ENCODE peak calls at places on chromosomes 6 and 20, in nine cellular contexts. X is gastrocnemius medialis, P is aorta, I is WERI-Rb-1, T is lower lobe of right lung, Q is transverse colon, G is small intestine, C is lung, W is tibial nerve. S is an unnamed sample. For H3K9me3, the result is how much of the 10 kb centered on the place peaks cover.

GRCh38 chr20:44959082-44959895 is 908 bp downstream of the TOMM34 start:
- DNase-seq in C (no peak), T (no peak), G (no peak), W (peak), Q (peak), I (peak), P (no peak), X (no peak), S (no peak)

GRCh38 chr20:11917663-11918062 is at the start of gene BTBD3:
- DNase-seq in T (peak), I (peak), Q (peak), P (peak), G (peak), C (peak), W (no peak), X (peak), S (peak)

GRCh38 chr20:49591217-49591865 is 23.4 kb upstream of the PTGIS start:
- DNase-seq in G (peak), Q (no peak), X (no peak), I (no peak), P (no peak), C (no peak), T (no peak), W (no peak), S (no peak)

GRCh38 chr20:62302341-62303048 is at the start of gene ADRM1:
- DNase-seq in I (peak), W (peak), T (peak), Q (peak), X (peak), G (peak), C (peak), P (peak), S (peak)

GRCh38 chr6:154478021-154478651 is 32.3 kb downstream of the CNKSR3 start:
- DNase-seq in X (no peak), C (peak), P (peak), W (no peak), I (no peak), T (peak), Q (no peak), G (no peak), S (peak)

GRCh38 chr20:64246616-64247311 is 8.8 kb upstream of the PCMTD2 start:
- DNase-seq in Q (no peak), P (no peak), T (no peak), X (no peak), I (no peak), G (no peak), W (no peak), C (no peak), S (peak)

GRCh38 chr6:119163006-119163405 is 84.5 kb upstream of the FAM184A start:
- DNase-seq in Q (no peak), W (no peak), I (no peak), X (no peak), P (no peak), G (no peak), C (no peak), T (no peak), S (no peak)

GRCh38 chr20:45115386-45115774 is 406 bp upstream of the WFDC5 start:
- DNase-seq in Q (no peak), P (no peak), X (no peak), C (peak), T (no peak), I (no peak), W (no peak), G (no peak), S (no peak)

GRCh38 chr6:147553099-147553498 is 44.6 kb downstream of the SAMD5 start:
- DNase-seq in P (no peak), X (no peak), G (peak), I (no peak), T (no peak), C (no peak), W (no peak), Q (no peak), S (no peak)

GRCh38 chr20:52937701-52938100 is 34.5 kb upstream of the TSHZ2 start:
- DNase-seq in W (no peak), Q (no peak), X (no peak), C (no peak), I (peak), P (no peak), T (no peak), G (no peak), S (no peak)

GRCh38 chr6:147287869-147288271 is 83.7 kb downstream of the STXBP5 start:
- DNase-seq in W (no peak), P (no peak), Q (no peak), G (no peak), T (no peak), X (no peak), C (no peak), I (no peak), S (no peak)

GRCh38 chr20:33387177-33387576 is 14.1 kb downstream of the CDK5RAP1 start:
- DNase-seq in T (no peak), W (no peak), Q (no peak), I (no peak), G (no peak), P (no peak), C (no peak), X (no peak), S (no peak)

GRCh38 chr6:27795697-27796494 is 116.3 kb downstream of the OR2B2 start:
- DNase-seq in Q (no peak), I (peak), C (peak), X (no peak), P (no peak), W (peak), G (peak), T (no peak), S (no peak)

GRCh38 chr20:32830437-32830836 is 10.7 kb downstream of the MAPRE1 start:
- DNase-seq in P (no peak), W (peak), G (peak), C (peak), T (no peak), Q (peak), I (no peak), X (peak), S (no peak)

GRCh38 chr6:129638055-129639019 is 71.6 kb downstream of the ARHGAP18 start:
- DNase-seq in G (no peak), I (no peak), Q (no peak), W (no peak), C (no peak), T (no peak), P (no peak), X (no peak), S (no peak)

GRCh38 chr6:149164199-149164745 is 153.2 kb upstream of the TAB2 start:
- DNase-seq in Q (no peak), G (no peak), P (no peak), I (no peak), X (no peak), T (no peak), C (no peak), W (no peak), S (no peak)

GRCh38 chr6:65398851-65399250 is 308.2 kb downstream of the EYS start:
- DNase-seq in X (no peak), I (no peak), Q (no peak), W (no peak), P (no peak), G (no peak), T (no peak), C (no peak), S (no peak)

GRCh38 chr20:63969851-63970713 is at the start of gene ZNF512B:
- DNase-seq in I (peak), G (no peak), P (peak), Q (peak), C (peak), T (no peak), W (no peak), X (no peak), S (peak)

GRCh38 chr20:40961686-40962640 is 66.7 kb upstream of the TOP1 start:
- DNase-seq in C (no peak), X (no peak), I (no peak), T (no peak), G (no peak), W (no peak), P (no peak), Q (no peak), S (peak)

GRCh38 chr6:11711644-11711993 is 67.0 kb downstream of the ADTRP start:
- DNase-seq in P (no peak), X (no peak), Q (no peak), W (no peak), C (no peak), I (no peak), T (no peak), G (no peak), S (no peak)

GRCh38 chr6:118722820-118723526 is 71.6 kb upstream of the CEP85L start:
- DNase-seq in T (no peak), X (no peak), P (no peak), W (no peak), C (no peak), I (no peak), G (no peak), Q (no peak), S (no peak)

GRCh38 chr20:50817776-50818172 is 22.9 kb downstream of the BCAS4 start:
- DNase-seq in C (no peak), T (no peak), G (no peak), Q (no peak), W (no peak), X (no peak), I (no peak), P (no peak), S (no peak)

GRCh38 chr20:11379257-11380011 is 538.3 kb upstream of the BTBD3 start:
- DNase-seq in C (no peak), G (no peak), W (no peak), T (no peak), I (peak), X (no peak), Q (no peak), P (no peak), S (no peak)

GRCh38 chr20:58649288-58650180 is 1.5 kb upstream of the STX16 start:
- DNase-seq in I (no peak), C (no peak), P (no peak), G (peak), Q (peak), X (no peak), T (peak), W (no peak), S (peak)

GRCh38 chr20:54339093-54339492 is 131.2 kb downstream of the PFDN4 start:
- DNase-seq in G (no peak), P (no peak), T (no peak), X (no peak), C (no peak), Q (no peak), I (no peak), W (no peak), S (no peak)

GRCh38 chr6:1611572-1612385 is 2.1 kb downstream of the FOXC1 start:
- DNase-seq in Q (no peak), G (no peak), I (no peak), C (no peak), P (no peak), T (no peak), W (no peak), X (no peak), S (no peak)

GRCh38 chr20:23034721-23035671 is at the start of gene SSTR4:
- DNase-seq in Q (no peak), T (no peak), C (no peak), P (no peak), X (no peak), I (no peak), G (no peak), W (no peak), S (no peak)

GRCh38 chr6:11425431-11425871 is 112.1 kb upstream of the TMEM170B start:
- DNase-seq in W (no peak), I (no peak), X (no peak), Q (no peak), C (no peak), T (no peak), P (no peak), G (no peak), S (no peak)

GRCh38 chr6:116500969-116501433 is 10.4 kb upstream of the CALHM5 start:
- DNase-seq in X (no peak), I (no peak), T (no peak), P (no peak), G (no peak), C (no peak), W (no peak), Q (no peak), S (no peak)

GRCh38 chr6:33297406-33297955 is 1.3 kb downstream of the RGL2 start:
- DNase-seq in X (no peak), G (peak), Q (peak), I (peak), P (no peak), C (peak), T (peak), W (no peak), S (peak)

GRCh38 chr6:10297825-10298224 is 117.0 kb downstream of the TFAP2A start:
- DNase-seq in G (no peak), P (no peak), X (no peak), W (no peak), C (no peak), T (no peak), I (no peak), Q (no peak), S (no peak)

GRCh38 chr20:61965606-61966491 is 99.8 kb downstream of the TAF4 start:
- DNase-seq in T (no peak), Q (no peak), X (no peak), C (no peak), G (no peak), P (no peak), W (no peak), I (peak), S (no peak)

GRCh38 chr6:96522469-96523009 is 933 bp downstream of the UFL1 start:
- DNase-seq in Q (no peak), G (peak), T (no peak), X (no peak), C (no peak), I (no peak), P (no peak), W (no peak), S (no peak)

GRCh38 chr6:153117986-153118886 is 12.8 kb downstream of the RGS17 start:
- DNase-seq in T (no peak), P (no peak), Q (no peak), I (no peak), W (no peak), X (no peak), G (no peak), C (no peak), S (no peak)

GRCh38 chr20:36310215-36310981 is 4.3 kb downstream of the DLGAP4 start:
- DNase-seq in W (no peak), C (no peak), X (no peak), P (no peak), T (no peak), I (no peak), G (no peak), Q (no peak), S (no peak)

GRCh38 chr6:43493833-43494232 is 16.3 kb downstream of the LRRC73 start:
- DNase-seq in Q (no peak), P (no peak), C (no peak), T (no peak), X (no peak), W (no peak), G (peak), I (no peak), S (no peak)

DNA sequence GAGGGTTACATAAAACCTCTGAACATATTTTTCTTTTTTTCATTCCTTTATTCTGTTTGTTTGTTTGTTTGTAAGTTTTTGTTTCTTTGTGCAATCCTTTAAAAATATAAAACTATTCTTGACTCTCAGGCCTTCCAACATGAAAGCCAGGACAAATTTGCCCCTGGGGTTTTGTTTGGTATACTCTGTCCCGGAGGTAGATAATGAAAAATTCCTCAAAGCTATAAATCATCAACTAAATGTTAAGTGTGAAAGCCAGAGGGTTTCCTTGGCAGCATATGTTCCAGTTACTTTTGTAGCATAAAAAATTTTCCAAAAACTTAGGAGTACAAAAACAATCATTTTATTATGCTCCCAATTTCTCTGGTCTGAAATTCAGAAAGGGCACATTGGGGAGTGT is 1084.3 kb upstream of the GJE1 start:
- DNase-seq in W (no peak), I (no peak), G (no peak), Q (no peak), X (no peak), C (no peak), T (no peak), P (no peak), S (no peak)
- H3K9me3 ChIP-seq in W (under half), I (under half), G (under half), Q (under half), X (under half), C (under half), T (under half), P (under half), S (under half)

GRCh38 chr20:1457992-1458391 is 8.7 kb downstream of the NSFL1C start:
- DNase-seq in I (no peak), Q (no peak), W (no peak), C (no peak), P (no peak), X (no peak), G (no peak), T (no peak), S (no peak)
- H3K9me3 ChIP-seq in I (under half), Q (under half), W (under half), C (under half), P (under half), X (under half), G (under half), T (under half), S (under half)

GRCh38 chr6:30282522-30282921 is 44.2 kb upstream of the TRIM39 start:
- DNase-seq in G (no peak), C (no peak), W (no peak), T (no peak), Q (no peak), X (no peak), P (no peak), I (no peak), S (no peak)

GRCh38 chr6:30283761-30284160 is 43.0 kb upstream of the TRIM39 start:
- DNase-seq in X (no peak), P (no peak), Q (no peak), W (no peak), G (no peak), C (no peak), T (no peak), I (no peak), S (no peak)

GRCh38 chr6:30287139-30287538 is 39.6 kb upstream of the TRIM39 start:
- DNase-seq in G (no peak), T (no peak), W (no peak), I (no peak), P (no peak), Q (no peak), X (no peak), C (no peak), S (no peak)
- H3K9me3 ChIP-seq in G (under half), T (under half), W (under half), I (half or more), P (under half), Q (under half), X (under half), C (under half), S (under half)

GRCh38 chr6:36576573-36576972 is 17.6 kb upstream of the SRSF3 start:
- DNase-seq in Q (no peak), C (no peak), G (no peak), X (no peak), W (no peak), T (no peak), I (no peak), P (no peak), S (no peak)
- H3K9me3 ChIP-seq in Q (under half), C (under half), G (under half), X (under half), W (under half), T (under half), I (under half), P (under half), S (under half)

GRCh38 chr20:9912290-9912689 is 73.4 kb upstream of the PAK5 start:
- DNase-seq in T (no peak), C (no peak), X (no peak), P (no peak), G (no peak), I (no peak), Q (no peak), W (no peak), S (no peak)
- H3K9me3 ChIP-seq in T (under half), C (under half), X (under half), P (under half), G (under half), I (under half), Q (under half), W (under half), S (under half)

GRCh38 chr20:55919319-55919718 is 86.0 kb downstream of the CBLN4 start:
- DNase-seq in X (no peak), T (no peak), P (no peak), W (no peak), C (no peak), Q (no peak), I (no peak), G (no peak), S (no peak)
- H3K9me3 ChIP-seq in X (under half), T (under half), P (under half), W (under half), C (under half), Q (under half), I (under half), G (under half), S (under half)